ENCODE peak calls at places on chromosome 7, in eight cellular contexts. J is naive B cell; H is neuronal stem cell; R is stimulated activated CD8-positive, alpha-beta memory T cell treated with anti-CD3 and anti-CD28 coated beads, Interleukin-4, amount 100 ng/mL, for 4 hours; Z is AG04450; M is GOT3; G is left ventricle myocardium inferior; B is AG09309. C is an unnamed sample.

GRCh38 chr7:131521651-131522163 is 34.7 kb downstream of the PODXL start:
- DNase-seq in J (no peak), H (no peak), R (no peak), Z (no peak), M (no peak), G (no peak), B (no peak), C (no peak)

GRCh38 chr7:97845622-97846203 is 26.5 kb downstream of the ASNS start:
- DNase-seq in J (no peak), H (peak), R (no peak), Z (no peak), M (no peak), G (no peak), B (no peak), C (peak)

GRCh38 chr7:74575083-74575803 is 82.3 kb upstream of the GTF2I start:
- DNase-seq in J (no peak), H (no peak), R (no peak), Z (no peak), M (no peak), G (no peak), B (no peak), C (no peak)

GRCh38 chr7:27303021-27303420 is 60.4 kb downstream of the EVX1 start:
- DNase-seq in J (no peak), H (no peak), R (no peak), Z (no peak), M (no peak), G (no peak), B (no peak), C (no peak)

GRCh38 chr7:18356195-18356645 is 139.3 kb upstream of the HDAC9 start:
- DNase-seq in J (no peak), H (peak), R (no peak), Z (no peak), M (no peak), G (no peak), B (peak), C (peak)

GRCh38 chr7:21276471-21277035 is 151.3 kb upstream of the SP4 start:
- DNase-seq in J (no peak), H (no peak), R (no peak), Z (no peak), M (no peak), G (no peak), B (no peak), C (no peak)

GRCh38 chr7:32036557-32036956 is 33.6 kb downstream of the PDE1C start:
- DNase-seq in J (no peak), H (no peak), R (no peak), Z (no peak), M (no peak), G (no peak), B (no peak), C (no peak)

GRCh38 chr7:26200113-26200443 is 468 bp downstream of the HNRNPA2B1 start:
- DNase-seq in J (peak), H (peak), R (peak), Z (no peak), M (no peak), G (peak), B (no peak), C (peak)

GRCh38 chr7:3285652-3286051 is 15.4 kb upstream of the SDK1 start:
- DNase-seq in J (no peak), H (no peak), R (no peak), Z (no peak), M (no peak), G (no peak), B (no peak), C (no peak)

GRCh38 chr7:112714917-112715316 is 75.3 kb downstream of the TMEM168 start:
- DNase-seq in J (no peak), H (no peak), R (no peak), Z (no peak), M (no peak), G (no peak), B (no peak), C (no peak)

GRCh38 chr7:133820584-133820983 is 306.6 kb upstream of the LRGUK start:
- DNase-seq in J (no peak), H (no peak), R (no peak), Z (no peak), M (no peak), G (no peak), B (no peak), C (no peak)

GRCh38 chr7:147081117-147081516 is 964.5 kb downstream of the CNTNAP2 start:
- DNase-seq in J (no peak), H (no peak), R (no peak), Z (no peak), M (no peak), G (no peak), B (no peak), C (no peak)

GRCh38 chr7:102415685-102416225 is 17.6 kb upstream of the ORAI2 start:
- DNase-seq in J (peak), H (no peak), R (no peak), Z (no peak), M (no peak), G (no peak), B (no peak), C (peak)

GRCh38 chr7:155206286-155207020 is 91.2 kb upstream of the INSIG1 start:
- DNase-seq in J (peak), H (no peak), R (peak), Z (peak), M (peak), G (peak), B (peak), C (peak)

GRCh38 chr7:101687791-101688182 is 58.7 kb upstream of the MYL10 start:
- DNase-seq in J (no peak), H (no peak), R (no peak), Z (no peak), M (no peak), G (no peak), B (no peak), C (no peak)

GRCh38 chr7:67696878-67697277 is 700.2 kb downstream of the TYW1 start:
- DNase-seq in J (no peak), H (no peak), R (no peak), Z (no peak), M (no peak), G (no peak), B (no peak), C (no peak)

GRCh38 chr7:18064242-18064838 is 36.7 kb upstream of the PRPS1L1 start:
- DNase-seq in J (no peak), H (peak), R (no peak), Z (no peak), M (no peak), G (no peak), B (no peak), C (peak)

GRCh38 chr7:39758234-39758970 is 135.0 kb downstream of the RALA start:
- DNase-seq in J (no peak), H (no peak), R (no peak), Z (no peak), M (no peak), G (peak), B (no peak), C (no peak)

GRCh38 chr7:155857141-155857540 is 44.9 kb upstream of the SHH start:
- DNase-seq in J (no peak), H (no peak), R (no peak), Z (no peak), M (no peak), G (no peak), B (no peak), C (no peak)

GRCh38 chr7:135934651-135935050 is 42.5 kb downstream of the MTPN start:
- DNase-seq in J (no peak), H (no peak), R (no peak), Z (no peak), M (no peak), G (no peak), B (no peak), C (no peak)

GRCh38 chr7:154519229-154519628 is 467.0 kb downstream of the DPP6 start:
- DNase-seq in J (no peak), H (no peak), R (no peak), Z (no peak), M (no peak), G (no peak), B (no peak), C (no peak)

GRCh38 chr7:141698247-141699015 is 3.5 kb downstream of the DENND11 start:
- DNase-seq in J (peak), H (no peak), R (no peak), Z (no peak), M (no peak), G (no peak), B (no peak), C (no peak)

GRCh38 chr7:130444230-130444629 is 3.4 kb upstream of the CEP41 start:
- DNase-seq in J (no peak), H (no peak), R (no peak), Z (no peak), M (no peak), G (no peak), B (peak), C (no peak)

GRCh38 chr7:32900415-32900814 is 8.9 kb upstream of the KBTBD2 start:
- DNase-seq in J (no peak), H (no peak), R (no peak), Z (no peak), M (no peak), G (no peak), B (no peak), C (no peak)

GRCh38 chr7:134669845-134670373 is 23.3 kb downstream of the BPGM start:
- DNase-seq in J (no peak), H (no peak), R (peak), Z (peak), M (no peak), G (no peak), B (no peak), C (peak)

GRCh38 chr7:13044309-13044708 is 356.9 kb downstream of the ARL4A start:
- DNase-seq in J (no peak), H (no peak), R (no peak), Z (no peak), M (no peak), G (no peak), B (no peak), C (no peak)

GRCh38 chr7:134470864-134471263 is 12.0 kb upstream of the AKR1B1 start:
- DNase-seq in J (no peak), H (no peak), R (no peak), Z (no peak), M (no peak), G (no peak), B (no peak), C (no peak)

GRCh38 chr7:141073641-141074161 is at the start of gene TMEM178B:
- DNase-seq in J (no peak), H (peak), R (no peak), Z (no peak), M (no peak), G (no peak), B (no peak), C (no peak)

GRCh38 chr7:43648725-43649406 is 66.0 kb downstream of the STK17A start:
- DNase-seq in J (peak), H (no peak), R (no peak), Z (peak), M (no peak), G (no peak), B (peak), C (peak)

C was measured in OCI-LY7.